ENCODE peak calls at places on chromosomes 7 and 10, in seven cellular contexts. O is GM20000; R is body of pancreas; U is activated CD8-positive, alpha-beta T cell treated with anti-CD3 and anti-CD28 coated beads, Interleukin-2, amount 10 ng/mL, durations not matched to agents 7 days and 5 days; H is NCI-H748 treated with DMSO at 0.1 percent for 48 hours; Q is pons; K is stromal cell of bone marrow. J is an unnamed sample.

GRCh38 chr10:58502956-58503355 is 9.7 kb upstream of the BICC1 start:
- DNase-seq in O (no peak), R (no peak), U (no peak), H (no peak), Q (no peak), K (no peak), J (no peak)

GRCh38 chr7:23607130-23607529 is 9.9 kb downstream of the CCDC126 start:
- DNase-seq in O (no peak), R (no peak), U (no peak), H (no peak), Q (no peak), K (no peak), J (no peak)

GRCh38 chr7:24917510-24918239 is 62.3 kb downstream of the OSBPL3 start:
- DNase-seq in O (no peak), R (no peak), U (no peak), H (no peak), Q (no peak), K (peak), J (peak)

GRCh38 chr7:150744041-150744656 is 6.9 kb downstream of the GIMAP5 start:
- DNase-seq in O (no peak), R (no peak), U (no peak), H (no peak), Q (no peak), K (no peak), J (no peak)

GRCh38 chr7:82050792-82051191 is 280.9 kb upstream of the HGF start:
- DNase-seq in O (no peak), R (no peak), U (no peak), H (no peak), Q (peak), K (no peak), J (peak)

GRCh38 chr10:91036807-91037405 is 116.0 kb upstream of the ANKRD1 start:
- DNase-seq in O (no peak), R (no peak), U (no peak), H (no peak), Q (no peak), K (no peak), J (peak)

GRCh38 chr10:26438534-26439269 is 561 bp downstream of the APBB1IP start:
- DNase-seq in O (peak), R (peak), U (peak), H (no peak), Q (no peak), K (no peak), J (no peak)

GRCh38 chr10:98323221-98324164 is 55.5 kb upstream of the LOXL4 start:
- DNase-seq in O (no peak), R (peak), U (no peak), H (peak), Q (peak), K (peak), J (peak)

GRCh38 chr10:117944676-117945447 is 101.9 kb downstream of the RAB11FIP2 start:
- DNase-seq in O (no peak), R (no peak), U (no peak), H (no peak), Q (no peak), K (no peak), J (no peak)

GRCh38 chr7:91436655-91437054 is 172.4 kb downstream of the FZD1 start:
- DNase-seq in O (no peak), R (no peak), U (no peak), H (peak), Q (no peak), K (no peak), J (no peak)

GRCh38 chr10:43867113-43867512 is 218.4 kb upstream of the ZNF32 start:
- DNase-seq in O (no peak), R (no peak), U (no peak), H (no peak), Q (no peak), K (no peak), J (no peak)

GRCh38 chr7:51647931-51648351 is 331.3 kb upstream of the COBL start:
- DNase-seq in O (no peak), R (peak), U (no peak), H (peak), Q (peak), K (no peak), J (peak)

GRCh38 chr10:104492349-104492940 is 138.8 kb downstream of the CFAP58 start:
- DNase-seq in O (no peak), R (no peak), U (no peak), H (no peak), Q (peak), K (peak), J (peak)

GRCh38 chr10:79052311-79053080 is 16.3 kb upstream of the ZMIZ1 start:
- DNase-seq in O (no peak), R (peak), U (peak), H (no peak), Q (no peak), K (no peak), J (peak)

GRCh38 chr10:12638103-12638502 is 288.8 kb downstream of the CAMK1D start:
- DNase-seq in O (peak), R (no peak), U (peak), H (peak), Q (peak), K (no peak), J (no peak)

GRCh38 chr7:33459340-33459751 is 330.0 kb downstream of the BBS9 start:
- DNase-seq in O (no peak), R (no peak), U (no peak), H (no peak), Q (peak), K (peak), J (peak)

GRCh38 chr7:27593226-27593625 is 69.5 kb downstream of the HIBADH start:
- DNase-seq in O (no peak), R (no peak), U (no peak), H (no peak), Q (no peak), K (peak), J (no peak)

GRCh38 chr7:114051871-114052324 is 133.1 kb upstream of the PPP1R3A start:
- DNase-seq in O (peak), R (no peak), U (no peak), H (no peak), Q (peak), K (no peak), J (no peak)

GRCh38 chr7:489876-490275 is 29.8 kb downstream of the PDGFA start:
- DNase-seq in O (no peak), R (no peak), U (no peak), H (no peak), Q (no peak), K (no peak), J (no peak)

GRCh38 chr10:127907411-127908105 is 655 bp downstream of the PTPRE start:
- DNase-seq in O (no peak), R (peak), U (no peak), H (no peak), Q (no peak), K (no peak), J (peak)

GRCh38 chr10:104109908-104110662 is 11.9 kb upstream of the SFR1 start:
- DNase-seq in O (no peak), R (no peak), U (no peak), H (no peak), Q (no peak), K (peak), J (peak)